ENCODE peak calls at places on chromosome 18, in six cellular contexts. One of them, this sample, is unnamed.

GRCh38 chr18:74724186-74724585 is 126.5 kb downstream of the ZNF407 start:
- DNase-seq in lower lobe of right lung: no peak
- DNase-seq in NT2/D1: no peak
- DNase-seq in germinal center: no peak
- DNase-seq in stimulated activated CD4-positive, alpha-beta T cell treated with anti-CD3 and anti-CD28 coated beads, TNF-alpha, amount 100 ng/mL, for 4 hours: no peak
- DNase-seq in activated B cell treated with CpG ODN at 0.5 μM for 24 hours: no peak
- DNase-seq in this sample: no peak

GRCh38 chr18:67508146-67508545 is 8.4 kb downstream of the DSEL start:
- DNase-seq in lower lobe of right lung: no peak
- DNase-seq in NT2/D1: no peak
- DNase-seq in germinal center: no peak
- DNase-seq in stimulated activated CD4-positive, alpha-beta T cell treated with anti-CD3 and anti-CD28 coated beads, TNF-alpha, amount 100 ng/mL, for 4 hours: no peak
- DNase-seq in activated B cell treated with CpG ODN at 0.5 μM for 24 hours: no peak
- DNase-seq in this sample: no peak

GRCh38 chr18:59696311-59697235 is 650 bp downstream of the CCBE1 start:
- DNase-seq in lower lobe of right lung: no peak
- DNase-seq in NT2/D1: no peak
- DNase-seq in germinal center: no peak
- DNase-seq in stimulated activated CD4-positive, alpha-beta T cell treated with anti-CD3 and anti-CD28 coated beads, TNF-alpha, amount 100 ng/mL, for 4 hours: no peak
- DNase-seq in activated B cell treated with CpG ODN at 0.5 μM for 24 hours: no peak
- DNase-seq in this sample: peak; percentile 23

GRCh38 chr18:3186678-3187658 is 32.8 kb downstream of the MYOM1 start:
- DNase-seq in lower lobe of right lung: no peak
- DNase-seq in NT2/D1: no peak
- DNase-seq in germinal center: no peak
- DNase-seq in stimulated activated CD4-positive, alpha-beta T cell treated with anti-CD3 and anti-CD28 coated beads, TNF-alpha, amount 100 ng/mL, for 4 hours: no peak
- DNase-seq in activated B cell treated with CpG ODN at 0.5 μM for 24 hours: no peak
- DNase-seq in this sample: no peak

GRCh38 chr18:13464432-13465125 is 246.0 kb downstream of the LDLRAD4 start:
- DNase-seq in lower lobe of right lung: peak; percentile 70
- DNase-seq in NT2/D1: no peak
- DNase-seq in germinal center: peak; percentile 76
- DNase-seq in stimulated activated CD4-positive, alpha-beta T cell treated with anti-CD3 and anti-CD28 coated beads, TNF-alpha, amount 100 ng/mL, for 4 hours: peak; percentile 28
- DNase-seq in activated B cell treated with CpG ODN at 0.5 μM for 24 hours: peak; percentile 54
- DNase-seq in this sample: no peak

GRCh38 chr18:6920099-6920955 is 190.8 kb downstream of the ARHGAP28 start:
- DNase-seq in lower lobe of right lung: no peak
- DNase-seq in NT2/D1: peak; percentile 44
- DNase-seq in germinal center: peak; percentile 13
- DNase-seq in stimulated activated CD4-positive, alpha-beta T cell treated with anti-CD3 and anti-CD28 coated beads, TNF-alpha, amount 100 ng/mL, for 4 hours: no peak
- DNase-seq in activated B cell treated with CpG ODN at 0.5 μM for 24 hours: no peak
- DNase-seq in this sample: peak; percentile 88

GRCh38 chr18:59448546-59448945 is 89.5 kb upstream of the LMAN1 start:
- DNase-seq in lower lobe of right lung: no peak
- DNase-seq in NT2/D1: no peak
- DNase-seq in germinal center: no peak
- DNase-seq in stimulated activated CD4-positive, alpha-beta T cell treated with anti-CD3 and anti-CD28 coated beads, TNF-alpha, amount 100 ng/mL, for 4 hours: no peak
- DNase-seq in activated B cell treated with CpG ODN at 0.5 μM for 24 hours: no peak
- DNase-seq in this sample: no peak

GRCh38 chr18:2087877-2088673 is 483.2 kb downstream of the METTL4 start:
- DNase-seq in lower lobe of right lung: no peak
- DNase-seq in NT2/D1: no peak
- DNase-seq in germinal center: no peak
- DNase-seq in stimulated activated CD4-positive, alpha-beta T cell treated with anti-CD3 and anti-CD28 coated beads, TNF-alpha, amount 100 ng/mL, for 4 hours: no peak
- DNase-seq in activated B cell treated with CpG ODN at 0.5 μM for 24 hours: no peak
- DNase-seq in this sample: no peak

GRCh38 chr18:21598726-21599584 is 1.5 kb downstream of the ESCO1 start:
- DNase-seq in lower lobe of right lung: no peak
- DNase-seq in NT2/D1: no peak
- DNase-seq in germinal center: no peak
- DNase-seq in stimulated activated CD4-positive, alpha-beta T cell treated with anti-CD3 and anti-CD28 coated beads, TNF-alpha, amount 100 ng/mL, for 4 hours: no peak
- DNase-seq in activated B cell treated with CpG ODN at 0.5 μM for 24 hours: no peak
- DNase-seq in this sample: peak; percentile 4

GRCh38 chr18:59779979-59780378 is 82.8 kb upstream of the CCBE1 start:
- DNase-seq in lower lobe of right lung: no peak
- DNase-seq in NT2/D1: no peak
- DNase-seq in germinal center: no peak
- DNase-seq in stimulated activated CD4-positive, alpha-beta T cell treated with anti-CD3 and anti-CD28 coated beads, TNF-alpha, amount 100 ng/mL, for 4 hours: no peak
- DNase-seq in activated B cell treated with CpG ODN at 0.5 μM for 24 hours: no peak
- DNase-seq in this sample: no peak

GRCh38 chr18:11566236-11566965 is 43.0 kb upstream of the SLC35G4 start:
- DNase-seq in lower lobe of right lung: no peak
- DNase-seq in NT2/D1: no peak
- DNase-seq in germinal center: no peak
- DNase-seq in stimulated activated CD4-positive, alpha-beta T cell treated with anti-CD3 and anti-CD28 coated beads, TNF-alpha, amount 100 ng/mL, for 4 hours: no peak
- DNase-seq in activated B cell treated with CpG ODN at 0.5 μM for 24 hours: no peak
- DNase-seq in this sample: no peak